ENCODE peak calls at places on chromosomes 11 and 22, in six cellular contexts. T, I, R, W, S and G are unnamed samples.

GRCh38 chr22:44446483-44446882 is 51.5 kb downstream of the RTL6 start:
- DNase-seq in T (no peak), I (no peak), R (no peak), W (no peak), S (no peak), G (no peak)

GRCh38 chr22:22400099-22400498 is 108.4 kb downstream of the ZNF280B start:
- DNase-seq in T (no peak), I (no peak), R (no peak), W (no peak), S (no peak), G (no peak)

GRCh38 chr11:133082453-133082781 is 449.9 kb downstream of the OPCML start:
- DNase-seq in T (peak; percentile 37), I (no peak), R (no peak), W (peak; percentile 61), S (peak; percentile 6), G (peak; percentile 63)

GRCh38 chr11:113574171-113574570 is 99.0 kb upstream of the DRD2 start:
- DNase-seq in T (no peak), I (no peak), R (no peak), W (no peak), S (no peak), G (peak; percentile 37)

GRCh38 chr11:133072366-133072765 is 459.9 kb downstream of the OPCML start:
- DNase-seq in T (no peak), I (peak; percentile 32), R (no peak), W (no peak), S (no peak), G (no peak)

GRCh38 chr11:69293819-69294505 is at the start of gene MYEOV:
- DNase-seq in T (no peak), I (peak; percentile 33), R (peak; percentile 81), W (no peak), S (peak; percentile 38), G (no peak)

GRCh38 chr22:40289991-40290459 is 56.3 kb upstream of the ADSL start:
- DNase-seq in T (no peak), I (peak; percentile 21), R (peak; percentile 61), W (peak; percentile 60), S (no peak), G (no peak)

GRCh38 chr11:58576792-58577440 is 1.3 kb upstream of the LPXN start:
- DNase-seq in T (no peak), I (peak; percentile 65), R (no peak), W (no peak), S (peak; percentile 62), G (no peak)

GRCh38 chr11:27830206-27830605 is 130.0 kb upstream of the BDNF start:
- DNase-seq in T (no peak), I (no peak), R (no peak), W (no peak), S (no peak), G (no peak)

GRCh38 chr11:78560826-78561484 is 13.7 kb downstream of the NARS2 start:
- DNase-seq in T (peak; percentile 28), I (peak; percentile 16), R (no peak), W (no peak), S (peak; percentile 80), G (no peak)

GRCh38 chr22:40498454-40499186 is 128.2 kb downstream of the SGSM3 start:
- DNase-seq in T (no peak), I (peak; percentile 100), R (no peak), W (no peak), S (peak; percentile 81), G (no peak)

GRCh38 chr22:49723478-49724029 is 104.1 kb downstream of the BRD1 start:
- DNase-seq in T (no peak), I (no peak), R (no peak), W (no peak), S (no peak), G (no peak)

GRCh38 chr11:10654211-10655150 is 39.1 kb downstream of the IRAG1 start:
- DNase-seq in T (peak; percentile 45), I (peak; percentile 76), R (peak; percentile 70), W (no peak), S (peak; percentile 89), G (no peak)
- TF ChIP-seq CTCF in T (peak; percentile 84), I (peak; percentile 76), R (peak; percentile 54), W (peak; percentile 86), S (peak; percentile 78), G (peak; percentile 69)

GRCh38 chr22:38964989-38965388 is 7.6 kb downstream of the APOBEC3A start:
- DNase-seq in T (no peak), I (no peak), R (no peak), W (peak; percentile 65), S (no peak), G (no peak)
- TF ChIP-seq CTCF in T (no peak), I (no peak), R (no peak), W (no peak), S (no peak), G (no peak)

GRCh38 chr11:73200256-73200655 is 17.8 kb upstream of the P2RY2 start:
- DNase-seq in T (no peak), I (no peak), R (no peak), W (peak; percentile 47), S (no peak), G (peak; percentile 5)

GRCh38 chr11:73199446-73199845 is 18.6 kb upstream of the P2RY2 start:
- DNase-seq in T (no peak), I (no peak), R (no peak), W (no peak), S (no peak), G (no peak)

GRCh38 chr11:73203322-73203721 is 14.8 kb upstream of the P2RY2 start:
- DNase-seq in T (no peak), I (no peak), R (no peak), W (no peak), S (no peak), G (peak; percentile 1)

GRCh38 chr11:73201888-73202810 is 15.9 kb upstream of the P2RY2 start:
- DNase-seq in T (no peak), I (no peak), R (no peak), W (peak; percentile 37), S (no peak), G (peak; percentile 3)

GRCh38 chr11:73201249-73201648 is 16.8 kb upstream of the P2RY2 start:
- DNase-seq in T (no peak), I (no peak), R (no peak), W (peak; percentile 40), S (peak; percentile 68), G (peak; percentile 9)
- TF ChIP-seq CTCF in T (no peak), I (no peak), R (no peak), W (no peak), S (no peak), G (no peak)

DNA sequence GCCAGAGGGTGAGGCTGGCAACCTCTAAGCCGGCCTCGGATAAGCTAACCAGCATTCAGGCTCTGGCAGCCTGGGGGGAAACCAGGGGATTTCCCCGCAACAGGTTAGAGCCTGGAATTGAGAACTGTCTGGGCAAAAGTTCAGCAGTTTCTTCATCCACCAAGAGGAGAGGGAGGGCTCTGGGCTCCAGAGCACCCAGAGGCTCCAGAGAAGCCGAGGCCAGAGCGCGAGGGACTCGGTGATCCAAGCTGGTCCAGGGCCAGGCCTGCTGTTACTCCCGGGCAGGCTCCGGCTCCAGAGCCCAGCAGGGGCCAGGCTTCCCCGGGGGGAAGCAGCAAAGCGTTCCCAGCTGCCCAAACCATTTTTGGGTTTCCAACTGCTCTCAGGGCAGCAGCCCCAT is 13.3 kb upstream of the SH3BP1 start:
- DNase-seq in T (no peak), I (no peak), R (peak; percentile 43), W (no peak), S (peak; percentile 91), G (no peak)
- TF ChIP-seq CTCF in T (no peak), I (no peak), R (no peak), W (no peak), S (no peak), G (no peak)

GRCh38 chr11:36456136-36456535 is 53.9 kb downstream of the TRAF6 start:
- DNase-seq in T (no peak), I (peak; percentile 80), R (no peak), W (no peak), S (no peak), G (no peak)

GRCh38 chr11:36455658-36456111 is 54.4 kb downstream of the TRAF6 start:
- DNase-seq in T (no peak), I (peak; percentile 100), R (no peak), W (no peak), S (peak; percentile 97), G (no peak)

GRCh38 chr11:36460220-36460619 is 49.9 kb downstream of the TRAF6 start:
- DNase-seq in T (no peak), I (no peak), R (no peak), W (no peak), S (no peak), G (peak; percentile 45)

GRCh38 chr11:36459046-36459445 is 51.0 kb downstream of the TRAF6 start:
- DNase-seq in T (no peak), I (no peak), R (no peak), W (no peak), S (no peak), G (no peak)

DNA sequence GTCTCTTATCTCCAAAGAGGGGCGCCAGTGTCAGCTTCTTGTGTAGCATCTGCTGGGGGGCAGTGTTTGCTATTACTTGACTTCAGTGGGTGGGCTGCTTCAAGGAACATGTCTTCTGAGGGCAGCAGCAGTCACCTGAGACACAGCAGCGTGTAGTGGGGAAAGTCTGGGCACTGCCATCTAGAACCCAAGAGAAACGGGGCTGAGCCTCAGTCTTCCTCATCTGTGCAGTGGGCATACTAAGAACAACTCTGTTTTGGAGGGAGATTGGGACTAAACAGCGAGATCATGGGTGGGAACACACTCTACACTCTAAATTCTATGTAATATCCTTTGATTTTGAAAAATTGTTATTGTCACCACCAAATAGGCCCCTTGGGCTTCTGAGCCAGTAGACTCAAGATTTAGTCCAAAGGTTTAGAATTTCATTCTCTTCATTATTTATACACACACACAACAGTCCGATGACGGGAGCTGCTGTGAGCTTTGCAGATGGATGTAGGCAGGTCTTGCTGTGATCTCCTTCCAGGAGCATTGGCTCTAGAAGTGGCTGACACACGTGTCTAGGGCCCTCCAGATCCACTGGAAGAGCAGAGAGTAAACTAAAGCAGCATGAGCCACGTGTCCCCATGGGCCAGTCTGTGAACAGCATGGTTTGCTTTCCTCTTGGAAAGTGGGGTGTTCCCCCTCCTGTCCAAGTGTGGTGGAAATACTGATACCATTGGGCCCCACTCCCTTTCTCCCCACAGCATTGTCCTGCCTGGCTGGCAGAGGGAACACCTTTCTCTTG is 51.7 kb downstream of the TRAF6 start:
- DNase-seq in T (no peak), I (no peak), R (no peak), W (no peak), S (no peak), G (no peak)
- TF ChIP-seq CTCF in T (no peak), I (no peak), R (no peak), W (no peak), S (no peak), G (no peak)

GRCh38 chr11:13463779-13464290 is 813 bp upstream of the BTBD10 start:
- DNase-seq in T (no peak), I (no peak), R (no peak), W (no peak), S (no peak), G (no peak)

GRCh38 chr11:13468750-13469149 is 5.7 kb upstream of the BTBD10 start:
- DNase-seq in T (no peak), I (no peak), R (no peak), W (no peak), S (no peak), G (no peak)

GRCh38 chr11:13462311-13462927 is 603 bp downstream of the BTBD10 start:
- DNase-seq in T (peak; percentile 73), I (peak; percentile 61), R (peak; percentile 45), W (no peak), S (peak; percentile 28), G (peak; percentile 83)

GRCh38 chr11:13462928-13463778 is at the start of gene BTBD10:
- DNase-seq in T (peak; percentile 91), I (peak; percentile 89), R (peak; percentile 95), W (peak; percentile 95), S (peak; percentile 94), G (peak; percentile 95)

GRCh38 chr11:13465909-13466371 is 2.9 kb upstream of the BTBD10 start:
- DNase-seq in T (no peak), I (peak; percentile 38), R (peak; percentile 35), W (no peak), S (peak; percentile 71), G (no peak)
- TF ChIP-seq CTCF in T (peak; percentile 49), I (peak; percentile 68), R (peak; percentile 48), W (peak; percentile 79), S (peak; percentile 63), G (peak; percentile 64)